ENCODE peak calls at places on chromosomes 11 and 22, in five cellular contexts. One of them, this sample, is unnamed.

GRCh38 chr22:24875862-24876506 is 70.0 kb downstream of the SGSM1 start:
- DNase-seq in Calu3: peak
- DNase-seq in endothelial cell: peak
- DNase-seq in A549: peak
- DNase-seq in epithelial cell of esophagus: peak
- DNase-seq in this sample: peak

GRCh38 chr11:61923166-61924015 is 6.0 kb upstream of the RAB3IL1 start:
- DNase-seq in Calu3: no peak
- DNase-seq in endothelial cell: no peak
- DNase-seq in A549: no peak
- DNase-seq in epithelial cell of esophagus: peak
- DNase-seq in this sample: peak

GRCh38 chr11:32003335-32003734 is 87.5 kb upstream of the RCN1 start:
- DNase-seq in Calu3: no peak
- DNase-seq in endothelial cell: no peak
- DNase-seq in A549: no peak
- DNase-seq in epithelial cell of esophagus: no peak
- DNase-seq in this sample: no peak

GRCh38 chr11:122040476-122040875 is 75.5 kb downstream of the BLID start:
- DNase-seq in Calu3: no peak
- DNase-seq in endothelial cell: no peak
- DNase-seq in A549: no peak
- DNase-seq in epithelial cell of esophagus: no peak
- DNase-seq in this sample: no peak

GRCh38 chr11:81725691-81726090 is 1008.0 kb downstream of the FAM181B start:
- DNase-seq in Calu3: no peak
- DNase-seq in endothelial cell: no peak
- DNase-seq in A549: no peak
- DNase-seq in epithelial cell of esophagus: peak
- DNase-seq in this sample: no peak

GRCh38 chr11:108122166-108122628 is 830 bp downstream of the ACAT1 start:
- DNase-seq in Calu3: no peak
- DNase-seq in endothelial cell: no peak
- DNase-seq in A549: peak
- DNase-seq in epithelial cell of esophagus: peak
- DNase-seq in this sample: no peak

GRCh38 chr11:2462092-2462985 is 17.5 kb downstream of the KCNQ1 start:
- DNase-seq in Calu3: no peak
- DNase-seq in endothelial cell: no peak
- DNase-seq in A549: no peak
- DNase-seq in epithelial cell of esophagus: no peak
- DNase-seq in this sample: no peak

GRCh38 chr11:1749020-1749758 is 1.2 kb downstream of the IFITM10 start:
- DNase-seq in Calu3: no peak
- DNase-seq in endothelial cell: no peak
- DNase-seq in A549: no peak
- DNase-seq in epithelial cell of esophagus: peak
- DNase-seq in this sample: no peak

GRCh38 chr22:28351585-28351984 is 328.1 kb downstream of the TTC28 start:
- DNase-seq in Calu3: no peak
- DNase-seq in endothelial cell: no peak
- DNase-seq in A549: no peak
- DNase-seq in epithelial cell of esophagus: no peak
- DNase-seq in this sample: no peak

GRCh38 chr11:10622957-10623787 is 54.7 kb upstream of the LYVE1 start:
- DNase-seq in Calu3: no peak
- DNase-seq in endothelial cell: no peak
- DNase-seq in A549: no peak
- DNase-seq in epithelial cell of esophagus: peak
- DNase-seq in this sample: no peak

GRCh38 chr22:48077699-48078098 is 1315.2 kb downstream of the TBC1D22A start:
- DNase-seq in Calu3: no peak
- DNase-seq in endothelial cell: no peak
- DNase-seq in A549: no peak
- DNase-seq in epithelial cell of esophagus: no peak
- DNase-seq in this sample: no peak

GRCh38 chr11:764322-765024 is 12.8 kb downstream of the GATD1 start:
- DNase-seq in Calu3: no peak
- DNase-seq in endothelial cell: no peak
- DNase-seq in A549: no peak
- DNase-seq in epithelial cell of esophagus: no peak
- DNase-seq in this sample: no peak

GRCh38 chr11:61666684-61667297 is 13.4 kb upstream of the DAGLA start:
- DNase-seq in Calu3: no peak
- DNase-seq in endothelial cell: no peak
- DNase-seq in A549: no peak
- DNase-seq in epithelial cell of esophagus: no peak
- DNase-seq in this sample: peak

GRCh38 chr11:67316882-67317364 is 13.6 kb downstream of the SSH3 start:
- DNase-seq in Calu3: no peak
- DNase-seq in endothelial cell: no peak
- DNase-seq in A549: no peak
- DNase-seq in epithelial cell of esophagus: peak
- DNase-seq in this sample: no peak

GRCh38 chr22:37588540-37589215 is 8.8 kb upstream of the LGALS2 start:
- DNase-seq in Calu3: no peak
- DNase-seq in endothelial cell: no peak
- DNase-seq in A549: no peak
- DNase-seq in epithelial cell of esophagus: no peak
- DNase-seq in this sample: no peak

GRCh38 chr11:75223954-75224643 is 16.5 kb upstream of the TPBGL start:
- DNase-seq in Calu3: no peak
- DNase-seq in endothelial cell: no peak
- DNase-seq in A549: peak
- DNase-seq in epithelial cell of esophagus: peak
- DNase-seq in this sample: no peak

GRCh38 chr11:112128483-112129121 is 35.3 kb downstream of the IL18 start:
- DNase-seq in Calu3: peak
- DNase-seq in endothelial cell: no peak
- DNase-seq in A549: peak
- DNase-seq in epithelial cell of esophagus: peak
- DNase-seq in this sample: no peak

GRCh38 chr22:20117656-20118571 is 888 bp upstream of the TRMT2A start:
- DNase-seq in Calu3: peak
- DNase-seq in endothelial cell: no peak
- DNase-seq in A549: no peak
- DNase-seq in epithelial cell of esophagus: peak
- DNase-seq in this sample: no peak

GRCh38 chr11:10414659-10415058 is 40.4 kb upstream of the AMPD3 start:
- DNase-seq in Calu3: no peak
- DNase-seq in endothelial cell: peak
- DNase-seq in A549: no peak
- DNase-seq in epithelial cell of esophagus: no peak
- DNase-seq in this sample: no peak

GRCh38 chr11:22703561-22703960 is 37.1 kb downstream of the GAS2 start:
- DNase-seq in Calu3: no peak
- DNase-seq in endothelial cell: no peak
- DNase-seq in A549: no peak
- DNase-seq in epithelial cell of esophagus: peak
- DNase-seq in this sample: no peak

GRCh38 chr11:65288706-65289536 is 25.7 kb upstream of the CDC42EP2 start:
- DNase-seq in Calu3: no peak
- DNase-seq in endothelial cell: no peak
- DNase-seq in A549: no peak
- DNase-seq in epithelial cell of esophagus: peak
- DNase-seq in this sample: no peak

GRCh38 chr11:3959015-3959917 is 103.8 kb downstream of the STIM1 start:
- DNase-seq in Calu3: peak
- DNase-seq in endothelial cell: peak
- DNase-seq in A549: peak
- DNase-seq in epithelial cell of esophagus: peak
- DNase-seq in this sample: no peak

GRCh38 chr11:107747622-107748021 is 35.8 kb upstream of the SLN start:
- DNase-seq in Calu3: no peak
- DNase-seq in endothelial cell: no peak
- DNase-seq in A549: no peak
- DNase-seq in epithelial cell of esophagus: no peak
- DNase-seq in this sample: no peak

GRCh38 chr11:76236092-76237026 is 30.1 kb upstream of the WNT11 start:
- DNase-seq in Calu3: peak
- DNase-seq in endothelial cell: no peak
- DNase-seq in A549: peak
- DNase-seq in epithelial cell of esophagus: peak
- DNase-seq in this sample: peak

GRCh38 chr11:60992842-60993409 is 21.4 kb downstream of the CD6 start:
- DNase-seq in Calu3: no peak
- DNase-seq in endothelial cell: no peak
- DNase-seq in A549: no peak
- DNase-seq in epithelial cell of esophagus: no peak
- DNase-seq in this sample: no peak

GRCh38 chr11:109795234-109795633 is 298.0 kb upstream of the ZC3H12C start:
- DNase-seq in Calu3: no peak
- DNase-seq in endothelial cell: no peak
- DNase-seq in A549: peak
- DNase-seq in epithelial cell of esophagus: peak
- DNase-seq in this sample: no peak

GRCh38 chr11:88357323-88358039 is 19.9 kb upstream of the CTSC start:
- DNase-seq in Calu3: no peak
- DNase-seq in endothelial cell: no peak
- DNase-seq in A549: peak
- DNase-seq in epithelial cell of esophagus: peak
- DNase-seq in this sample: no peak

GRCh38 chr22:46023558-46023981 is 46.6 kb upstream of the WNT7B start:
- DNase-seq in Calu3: no peak
- DNase-seq in endothelial cell: no peak
- DNase-seq in A549: no peak
- DNase-seq in epithelial cell of esophagus: peak
- DNase-seq in this sample: no peak

GRCh38 chr11:72704028-72704782 is 30.0 kb upstream of the PDE2A start:
- DNase-seq in Calu3: no peak
- DNase-seq in endothelial cell: no peak
- DNase-seq in A549: no peak
- DNase-seq in epithelial cell of esophagus: no peak
- DNase-seq in this sample: no peak
- TF ChIP-seq CTCF in Calu3: no peak
- TF ChIP-seq CTCF in endothelial cell: no peak
- TF ChIP-seq CTCF in A549: no peak
- TF ChIP-seq CTCF in epithelial cell of esophagus: peak
- TF ChIP-seq CTCF in this sample: no peak

GRCh38 chr22:23769321-23769965 is 1.7 kb upstream of the CHCHD10 start:
- DNase-seq in Calu3: no peak
- DNase-seq in endothelial cell: no peak
- DNase-seq in A549: no peak
- DNase-seq in epithelial cell of esophagus: no peak
- DNase-seq in this sample: no peak

GRCh38 chr22:23774922-23775436 is 2.3 kb downstream of the MMP11 start:
- DNase-seq in Calu3: no peak
- DNase-seq in endothelial cell: no peak
- DNase-seq in A549: peak
- DNase-seq in epithelial cell of esophagus: no peak
- DNase-seq in this sample: no peak

GRCh38 chr22:23773247-23774113 is 831 bp downstream of the MMP11 start:
- DNase-seq in Calu3: no peak
- DNase-seq in endothelial cell: no peak
- DNase-seq in A549: no peak
- DNase-seq in epithelial cell of esophagus: no peak
- DNase-seq in this sample: no peak

GRCh38 chr22:23774114-23774921 is 1.7 kb downstream of the MMP11 start:
- DNase-seq in Calu3: no peak
- DNase-seq in endothelial cell: no peak
- DNase-seq in A549: no peak
- DNase-seq in epithelial cell of esophagus: no peak
- DNase-seq in this sample: no peak

GRCh38 chr22:23772315-23773246 is at the start of gene MMP11:
- DNase-seq in Calu3: peak
- DNase-seq in endothelial cell: peak
- DNase-seq in A549: no peak
- DNase-seq in epithelial cell of esophagus: peak
- DNase-seq in this sample: peak
- TF ChIP-seq CTCF in Calu3: no peak
- TF ChIP-seq CTCF in endothelial cell: no peak
- TF ChIP-seq CTCF in A549: no peak
- TF ChIP-seq CTCF in epithelial cell of esophagus: no peak
- TF ChIP-seq CTCF in this sample: peak

GRCh38 chr11:45182902-45183301 is 36.5 kb downstream of the PRDM11 start:
- DNase-seq in Calu3: peak
- DNase-seq in endothelial cell: peak
- DNase-seq in A549: peak
- DNase-seq in epithelial cell of esophagus: peak
- DNase-seq in this sample: no peak
- TF ChIP-seq CTCF in Calu3: peak
- TF ChIP-seq CTCF in endothelial cell: peak
- TF ChIP-seq CTCF in A549: peak
- TF ChIP-seq CTCF in epithelial cell of esophagus: peak
- TF ChIP-seq CTCF in this sample: peak

DNA sequence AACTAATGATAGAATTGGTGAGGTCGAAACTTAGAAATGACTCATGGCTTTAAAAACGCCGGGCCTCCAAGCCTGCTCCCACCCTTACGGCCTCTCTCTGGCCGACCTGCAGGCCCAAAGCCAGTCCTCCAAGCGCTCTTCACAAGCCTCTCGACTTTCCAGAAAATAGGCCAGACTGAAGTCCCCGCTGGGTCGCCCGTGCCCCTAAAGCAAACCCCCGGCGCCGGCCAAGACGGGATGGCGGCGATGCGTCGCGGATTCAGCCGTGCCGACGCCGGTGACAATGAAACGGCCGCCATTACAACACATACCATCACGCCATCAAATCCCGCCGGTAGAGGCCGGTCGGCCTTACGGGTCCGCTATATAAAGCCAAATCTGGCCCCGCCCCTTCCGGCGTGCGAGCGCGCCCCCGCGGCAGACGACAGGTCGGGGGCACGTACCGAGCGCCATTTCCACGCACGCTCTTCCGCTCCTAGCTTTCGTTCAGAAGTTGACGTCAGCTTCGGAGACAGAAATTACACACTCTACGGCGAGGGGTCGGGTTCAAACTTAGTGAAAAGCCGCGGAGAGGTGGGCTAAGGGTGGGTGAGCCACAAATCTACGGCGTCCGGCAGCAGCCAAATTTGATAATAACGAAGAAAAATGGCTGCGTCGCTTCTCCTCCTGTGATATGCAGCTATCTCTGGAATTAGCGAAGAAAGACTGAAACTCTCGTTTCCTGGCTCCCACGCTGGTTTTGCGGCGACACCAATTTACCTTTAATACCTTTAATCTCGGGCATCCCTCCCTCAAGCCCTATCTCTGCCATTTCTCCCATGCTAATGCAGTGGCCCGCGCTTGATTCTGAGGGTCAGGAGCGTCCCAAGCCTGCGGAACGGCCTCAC is at the start of gene RPL3:
- DNase-seq in Calu3: peak
- DNase-seq in endothelial cell: peak
- DNase-seq in A549: peak
- DNase-seq in epithelial cell of esophagus: peak
- DNase-seq in this sample: peak
- TF ChIP-seq CTCF in Calu3: no peak
- TF ChIP-seq CTCF in endothelial cell: no peak
- TF ChIP-seq CTCF in A549: no peak
- TF ChIP-seq CTCF in epithelial cell of esophagus: no peak
- TF ChIP-seq CTCF in this sample: no peak

DNA sequence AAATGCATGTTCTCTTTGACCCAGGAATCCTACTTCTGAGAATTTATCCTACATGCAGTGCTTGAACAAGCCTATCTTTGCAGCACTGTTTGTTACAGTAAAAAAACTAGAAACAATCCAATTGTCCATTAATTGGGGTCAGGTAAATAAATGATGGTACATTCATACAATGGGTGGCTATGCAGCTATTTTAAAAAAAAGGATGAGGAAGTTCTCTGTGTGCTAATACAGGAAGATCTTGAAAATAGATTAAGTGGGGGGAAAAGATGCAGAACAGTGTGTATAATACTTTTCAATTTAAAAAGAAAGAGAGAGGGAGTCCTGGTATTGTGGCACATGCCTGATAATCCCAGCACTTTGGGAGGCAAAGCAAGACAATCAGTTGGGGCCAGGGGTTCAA is 9.5 kb upstream of the CREB3L1 start:
- DNase-seq in Calu3: no peak
- DNase-seq in endothelial cell: no peak
- DNase-seq in A549: no peak
- DNase-seq in epithelial cell of esophagus: no peak
- DNase-seq in this sample: no peak
- TF ChIP-seq CTCF in Calu3: no peak
- TF ChIP-seq CTCF in endothelial cell: no peak
- TF ChIP-seq CTCF in A549: no peak
- TF ChIP-seq CTCF in epithelial cell of esophagus: no peak
- TF ChIP-seq CTCF in this sample: no peak